ENCODE peak calls at places on chromosome 19, in six cellular contexts. H, I, S, V, U and T are unnamed samples.
A peak's percentile ranks its signal among the peaks of the same experiment; 100 is the strongest.

GRCh38 chr19:55603581-55604292 is 1.7 kb upstream of the ZNF865 start:
- DNase-seq in H (no peak), U (no peak), I (no peak), V (no peak), S (no peak), T (no peak)

GRCh38 chr19:43724896-43725295 is 9.0 kb downstream of the IRGC start:
- DNase-seq in H (no peak), U (no peak), I (no peak), S (no peak), V (no peak), T (no peak)

GRCh38 chr19:7152568-7152967 is 83.1 kb downstream of the ZNF557 start:
- DNase-seq in S (no peak), H (no peak), U (no peak), I (no peak), V (no peak), T (no peak)

GRCh38 chr19:2035590-2035991 is 15.5 kb downstream of the MKNK2 start:
- DNase-seq in U (no peak), H (no peak), I (no peak), S (no peak), V (no peak), T (no peak)

GRCh38 chr19:43470288-43470687 is 4.9 kb upstream of the LYPD3 start:
- DNase-seq in H (no peak), U (no peak), V (no peak), I (no peak), S (no peak), T (no peak)

GRCh38 chr19:6228523-6229215 is 51.1 kb downstream of the MLLT1 start:
- DNase-seq in V (no peak), S (no peak), U (no peak), I (no peak), H (no peak), T (no peak)

GRCh38 chr19:56601375-56601774 is 6.3 kb downstream of the ZNF71 start:
- DNase-seq in H (no peak), S (no peak), V (no peak), U (no peak), I (no peak), T (no peak)

GRCh38 chr19:1001538-1002166 is 1.4 kb downstream of the GRIN3B start:
- DNase-seq in H (no peak), U (no peak), I (peak; percentile 48), S (peak; percentile 56), V (peak; percentile 69), T (peak; percentile 83)

GRCh38 chr19:28504727-28505126 is 708.2 kb downstream of the UQCRFS1 start:
- DNase-seq in I (no peak), S (no peak), H (no peak), V (no peak), U (no peak), T (no peak)

GRCh38 chr19:55085923-55086715 is 10.4 kb downstream of the EPS8L1 start:
- DNase-seq in H (no peak), I (no peak), S (no peak), V (no peak), U (no peak), T (no peak)

GRCh38 chr19:7535035-7535992 is at the start of gene PNPLA6:
- DNase-seq in U (peak; percentile 94), S (peak; percentile 95), I (peak; percentile 97), H (peak; percentile 96), V (peak; percentile 92), T (peak; percentile 96)

GRCh38 chr19:3210347-3211017 is 14.0 kb upstream of the CELF5 start:
- DNase-seq in S (peak; percentile 67), H (peak; percentile 33), I (no peak), U (peak; percentile 30), V (peak; percentile 44), T (no peak)

GRCh38 chr19:3801412-3802096 is 15.4 kb upstream of the MATK start:
- DNase-seq in U (peak; percentile 20), H (no peak), I (no peak), S (no peak), V (no peak), T (no peak)

GRCh38 chr19:3387645-3388589 is 21.5 kb downstream of the NFIC start:
- DNase-seq in S (peak; percentile 81), U (peak; percentile 70), V (no peak), H (no peak), I (peak; percentile 87), T (no peak)

GRCh38 chr19:35757749-35758608 is at the start of gene PROSER3:
- DNase-seq in H (peak; percentile 100), U (peak; percentile 99), S (peak; percentile 99), V (peak; percentile 97), I (peak; percentile 97), T (peak; percentile 97)

GRCh38 chr19:19495614-19496603 is 19.4 kb downstream of the TSSK6 start:
- DNase-seq in V (no peak), H (no peak), U (no peak), S (no peak), I (no peak), T (no peak)

GRCh38 chr19:14113762-14114414 is 3.7 kb downstream of the PRKACA start:
- DNase-seq in S (peak; percentile 46), U (no peak), H (no peak), I (peak; percentile 73), V (no peak), T (no peak)

GRCh38 chr19:38691938-38692457 is 44.5 kb downstream of the ACTN4 start:
- DNase-seq in S (peak; percentile 55), V (no peak), H (peak; percentile 91), I (no peak), U (no peak), T (no peak)

DNA sequence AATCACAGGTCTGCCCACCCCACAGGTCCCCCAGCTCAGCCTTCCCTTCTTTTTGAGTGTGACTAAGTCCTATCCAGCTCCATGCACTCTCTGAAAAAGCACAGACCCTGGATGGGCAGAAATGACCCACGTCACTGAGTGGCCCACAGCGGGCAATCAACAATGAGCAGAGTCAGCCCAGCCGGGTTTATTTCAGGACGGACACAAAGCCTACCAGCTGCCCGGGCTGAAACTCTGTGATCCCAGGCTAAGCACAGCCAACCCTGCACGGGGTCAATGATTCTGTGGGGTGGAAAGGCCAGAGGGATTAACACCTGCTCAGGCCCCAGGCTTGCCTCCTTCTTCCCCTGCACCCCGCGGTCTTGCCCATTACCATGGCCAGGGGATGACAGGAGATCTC is 8.4 kb downstream of the NAPA start:
- DNase-seq in U (no peak), S (no peak), I (no peak), H (no peak), V (no peak), T (no peak)
- TF ChIP-seq CTCF in U (no peak), S (no peak), I (no peak), H (no peak), V (no peak), T (no peak)

GRCh38 chr19:10220695-10221094 is 10.4 kb downstream of the S1PR2 start:
- DNase-seq in H (no peak), V (no peak), I (no peak), U (no peak), S (no peak), T (no peak)

GRCh38 chr19:10223488-10224213 is 7.5 kb downstream of the S1PR2 start:
- DNase-seq in V (no peak), I (peak; percentile 35), S (no peak), U (no peak), H (no peak), T (no peak)

GRCh38 chr19:10217085-10217484 is 14.0 kb downstream of the S1PR2 start:
- DNase-seq in S (no peak), I (no peak), V (no peak), U (no peak), H (no peak), T (no peak)

GRCh38 chr19:10222201-10222890 is 8.8 kb downstream of the S1PR2 start:
- DNase-seq in I (no peak), U (no peak), H (no peak), S (no peak), V (no peak), T (no peak)

DNA sequence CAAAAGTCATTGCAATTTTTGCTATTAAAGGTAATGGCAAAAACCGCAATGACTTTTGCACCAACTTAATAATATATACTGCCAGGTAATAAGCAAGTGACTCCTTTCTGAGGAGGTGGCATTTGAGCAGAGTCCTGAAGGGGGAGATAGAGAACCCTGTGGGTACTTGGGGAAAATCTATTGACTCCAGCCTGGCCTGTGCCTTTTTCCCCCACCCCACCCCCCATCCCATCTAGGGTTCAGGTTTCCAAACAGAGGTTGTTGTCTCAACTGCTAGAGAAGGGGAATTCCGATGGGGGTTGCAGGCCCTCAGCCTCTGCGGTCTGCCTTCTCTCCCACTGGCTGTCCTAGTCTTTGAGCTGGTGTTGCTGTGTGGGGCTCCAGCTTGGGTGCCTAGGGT is 11.5 kb downstream of the S1PR2 start:
- DNase-seq in S (no peak), I (no peak), V (no peak), H (peak; percentile 49), U (no peak), T (no peak)
- TF ChIP-seq CTCF in S (no peak), I (no peak), V (peak; percentile 43), H (peak; percentile 56), U (no peak), T (peak; percentile 14)

DNA sequence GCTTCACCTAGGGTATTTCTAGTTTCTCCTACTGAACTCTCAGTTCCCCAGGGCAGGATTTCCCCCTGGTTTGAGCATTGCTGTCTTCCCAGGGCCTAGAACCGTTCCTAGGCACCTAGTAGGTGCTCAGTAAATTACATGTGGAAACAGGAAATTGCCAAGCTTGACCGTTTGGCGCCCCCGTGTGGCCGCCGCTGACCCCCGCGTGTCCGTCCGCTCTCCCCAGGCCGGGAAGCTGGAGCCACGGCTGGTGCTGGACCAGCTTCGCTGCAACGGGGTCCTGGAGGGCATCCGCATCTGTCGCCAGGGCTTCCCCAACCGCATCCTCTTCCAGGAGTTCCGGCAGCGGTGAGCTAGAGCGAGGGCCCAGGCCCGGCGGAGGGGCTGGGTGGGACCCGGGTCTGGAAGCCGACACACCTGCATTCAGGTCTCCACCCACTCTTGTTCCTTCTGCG is 55.5 kb downstream of the MYH14 start:
- DNase-seq in H (no peak), S (no peak), I (no peak), U (no peak), V (no peak), T (no peak)
- TF ChIP-seq CTCF in H (no peak), S (no peak), I (no peak), U (no peak), V (peak; percentile 63), T (peak; percentile 55)

GRCh38 chr19:5112681-5113080 is 143.8 kb downstream of the KDM4B start:
- DNase-seq in I (no peak), V (no peak), H (no peak), S (no peak), U (no peak), T (no peak)

GRCh38 chr19:5110546-5110945 is 141.6 kb downstream of the KDM4B start:
- DNase-seq in V (no peak), I (no peak), U (no peak), S (no peak), H (no peak), T (no peak)

GRCh38 chr19:5111051-5111450 is 142.1 kb downstream of the KDM4B start:
- DNase-seq in I (no peak), U (no peak), S (no peak), V (no peak), H (no peak), T (no peak)

GRCh38 chr19:5113101-5113557 is 144.2 kb downstream of the KDM4B start:
- DNase-seq in I (no peak), S (no peak), V (no peak), H (peak; percentile 10), U (no peak), T (no peak)

DNA sequence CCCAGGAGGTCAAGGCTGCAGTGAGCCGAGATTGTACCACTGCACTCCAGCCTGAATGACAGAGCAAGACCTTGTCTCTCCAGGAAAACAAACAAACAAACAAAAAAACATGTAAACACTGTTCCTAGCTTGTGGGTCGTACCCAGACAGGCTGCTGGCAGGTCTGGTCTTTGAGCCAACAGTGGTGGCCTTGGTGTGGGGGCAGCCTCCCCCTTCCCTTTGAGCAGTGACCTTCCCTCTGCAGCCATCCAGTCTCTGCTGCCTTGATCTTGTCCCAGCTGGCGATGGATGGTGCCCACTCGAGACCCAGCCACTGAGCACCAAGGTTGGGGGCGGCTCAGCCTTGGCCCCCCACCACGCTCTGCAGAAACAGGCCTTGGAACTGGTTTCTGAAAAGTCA is 143.3 kb downstream of the KDM4B start:
- DNase-seq in U (no peak), H (no peak), V (no peak), I (no peak), S (no peak), T (no peak)
- TF ChIP-seq CTCF in U (no peak), H (no peak), V (no peak), I (no peak), S (no peak), T (no peak)